ENCODE peak calls at places on chromosomes 13 and 19, in seven cellular contexts. K, Z, X, E, J, A and O are unnamed samples.

GRCh38 chr13:59304596-59304995 is 859.1 kb downstream of the DIAPH3 start:
- DNase-seq in K (no peak), Z (no peak), J (no peak), A (no peak), E (no peak), X (no peak), O (no peak)

GRCh38 chr13:93249259-93249917 is 22.8 kb downstream of the GPC6 start:
- DNase-seq in K (peak), E (peak), Z (no peak), A (no peak), X (peak), J (no peak), O (no peak)

GRCh38 chr19:17610384-17610783 is 54.9 kb downstream of the COLGALT1 start:
- DNase-seq in J (no peak), K (no peak), E (no peak), X (no peak), Z (no peak), A (no peak), O (no peak)

GRCh38 chr13:51541809-51542258 is 42.4 kb upstream of the WDFY2 start:
- DNase-seq in Z (no peak), X (no peak), J (no peak), A (no peak), K (no peak), E (no peak), O (peak)

GRCh38 chr13:66933994-66934393 is 296.1 kb downstream of the PCDH9 start:
- DNase-seq in K (peak), J (no peak), E (peak), Z (no peak), A (no peak), X (no peak), O (no peak)

GRCh38 chr19:43634877-43635560 is 4.6 kb downstream of the CADM4 start:
- DNase-seq in A (no peak), X (peak), J (no peak), E (no peak), K (peak), Z (no peak), O (no peak)

GRCh38 chr19:10516671-10517286 is 468 bp downstream of the S1PR5 start:
- DNase-seq in J (no peak), Z (no peak), E (no peak), X (no peak), K (peak), A (no peak), O (no peak)

GRCh38 chr13:44132710-44133109 is 240.9 kb upstream of the SERP2 start:
- DNase-seq in A (no peak), K (peak), J (peak), Z (peak), E (peak), X (no peak), O (no peak)

GRCh38 chr13:98222816-98223215 is 45.7 kb upstream of the RNF113B start:
- DNase-seq in X (no peak), Z (no peak), J (no peak), E (no peak), A (no peak), K (no peak), O (no peak)

GRCh38 chr19:1238373-1239303 is 833 bp upstream of the CBARP start:
- DNase-seq in K (no peak), X (no peak), A (no peak), E (no peak), J (no peak), Z (no peak), O (no peak)

GRCh38 chr19:23392706-23393105 is 2.6 kb downstream of the ZNF91 start:
- DNase-seq in J (no peak), A (no peak), X (no peak), E (peak), Z (no peak), K (no peak), O (no peak)

GRCh38 chr13:23969672-23970071 is 72.4 kb upstream of the C1QTNF9B start:
- DNase-seq in J (no peak), Z (no peak), A (no peak), E (peak), K (peak), X (peak), O (no peak)

GRCh38 chr13:34671136-34671535 is 270.9 kb upstream of the NBEA start:
- DNase-seq in K (no peak), J (peak), A (no peak), E (peak), Z (no peak), X (no peak), O (no peak)

GRCh38 chr19:6229216-6229913 is 50.4 kb downstream of the MLLT1 start:
- DNase-seq in Z (no peak), X (no peak), K (no peak), E (no peak), A (no peak), J (no peak), O (no peak)
- H3K27ac ChIP-seq in Z (no peak), X (no peak), K (no peak), E (no peak), A (no peak), J (no peak), O (no peak)

DNA sequence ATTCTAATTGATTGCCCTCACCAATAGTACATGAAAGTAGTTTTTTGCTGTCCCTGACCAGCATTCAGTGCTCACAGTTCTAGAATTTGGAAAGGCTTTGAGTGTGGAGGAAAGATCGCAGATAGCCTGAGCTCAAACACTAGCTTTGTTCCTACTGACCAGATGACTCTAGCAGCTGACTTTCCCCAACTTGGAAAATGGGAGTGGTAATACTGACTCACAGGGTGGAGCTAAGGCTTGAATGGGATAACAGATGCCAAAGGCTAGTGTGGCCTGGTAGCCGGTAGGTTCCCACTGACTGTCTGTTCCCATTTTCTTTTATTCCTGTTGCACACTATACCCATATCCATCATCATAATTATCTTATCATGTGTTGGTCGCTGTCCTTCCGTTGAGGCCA is 3.7 kb downstream of the ZSCAN22 start:
- DNase-seq in K (peak), J (no peak), Z (no peak), A (no peak), E (peak), X (peak), O (no peak)
- H3K27ac ChIP-seq in K (peak), J (no peak), Z (no peak), A (no peak), E (peak), X (no peak), O (no peak)

GRCh38 chr19:48741222-48741999 is 1.0 kb upstream of the RASIP1 start:
- DNase-seq in K (no peak), Z (no peak), A (no peak), E (no peak), X (no peak), J (peak), O (peak)
- H3K27ac ChIP-seq in K (no peak), Z (peak), A (no peak), E (no peak), X (no peak), J (peak), O (no peak)

DNA sequence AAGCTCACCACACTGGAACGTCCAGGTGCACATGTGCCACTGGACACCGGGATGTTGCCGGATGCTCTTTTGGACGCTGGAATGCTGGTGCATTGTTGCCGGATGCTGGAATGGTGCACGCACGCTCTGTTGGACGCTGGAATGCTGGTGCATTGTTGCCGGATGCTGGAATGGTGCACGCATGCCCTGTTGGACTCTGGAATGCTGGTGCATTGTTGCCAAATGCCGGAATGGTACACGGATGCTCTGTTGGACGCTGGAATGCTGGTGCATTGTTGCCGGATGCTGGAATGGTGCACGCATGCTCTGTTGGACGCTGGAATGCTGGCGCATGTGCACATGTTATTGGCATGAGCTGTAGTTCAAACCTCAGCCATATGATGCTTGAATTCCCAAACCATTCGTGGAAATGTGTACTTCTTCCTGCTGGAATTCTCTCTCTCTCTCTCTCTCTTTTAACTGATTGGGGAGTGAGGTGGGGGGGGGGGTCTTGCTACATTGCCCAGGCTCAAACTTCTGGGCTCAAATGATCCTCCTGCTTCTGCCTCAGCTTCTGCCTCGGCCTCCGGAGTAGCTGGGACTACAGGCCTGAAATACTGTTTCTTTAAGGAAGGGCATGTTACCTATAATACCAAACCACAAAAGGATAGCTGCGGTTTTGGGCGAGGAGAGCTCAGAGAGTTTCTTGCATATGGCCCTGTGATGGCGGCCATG is 1.2 kb upstream of the MCF2L start:
- DNase-seq in K (no peak), A (no peak), E (no peak), J (no peak), X (no peak), Z (no peak), O (no peak)
- H3K27ac ChIP-seq in K (no peak), A (peak), E (no peak), J (no peak), X (no peak), Z (no peak), O (no peak)

GRCh38 chr19:48413879-48414623 is 20.6 kb downstream of the GRIN2D start:
- DNase-seq in E (peak), Z (no peak), A (no peak), J (no peak), K (no peak), X (peak), O (no peak)
- H3K27ac ChIP-seq in E (no peak), Z (no peak), A (no peak), J (no peak), K (no peak), X (no peak), O (no peak)